ENCODE peak calls at places on chromosomes 11 and 22, in five cellular contexts. One of them, this sample, is unnamed.

GRCh38 chr22:32810241-32811133 is 9.0 kb downstream of the TIMP3 start:
- DNase-seq in naive thymus-derived CD4-positive, alpha-beta T cell: no peak
- DNase-seq in activated naive CD4-positive, alpha-beta T cell: no peak
- DNase-seq in activated CD4-positive, alpha-beta memory T cell treated with anti-CD3 and anti-CD28 coated beads for 36 hours: no peak
- DNase-seq in stimulated activated CD4-positive, alpha-beta T cell treated with anti-CD3 and anti-CD28 coated beads, Interleukin-15, amount 100 ng/mL, for 1 hour: no peak
- DNase-seq in this sample: no peak

GRCh38 chr11:126601136-126601535 is 245.7 kb downstream of the ST3GAL4 start:
- DNase-seq in naive thymus-derived CD4-positive, alpha-beta T cell: no peak
- DNase-seq in stimulated activated CD4-positive, alpha-beta T cell treated with anti-CD3 and anti-CD28 coated beads, Interleukin-15, amount 100 ng/mL, for 1 hour: no peak
- DNase-seq in activated naive CD4-positive, alpha-beta T cell: no peak
- DNase-seq in activated CD4-positive, alpha-beta memory T cell treated with anti-CD3 and anti-CD28 coated beads for 36 hours: no peak
- DNase-seq in this sample: no peak

GRCh38 chr11:64181506-64182411 is 4.2 kb upstream of the STIP1 start:
- DNase-seq in stimulated activated CD4-positive, alpha-beta T cell treated with anti-CD3 and anti-CD28 coated beads, Interleukin-15, amount 100 ng/mL, for 1 hour: peak; percentile 18
- DNase-seq in activated naive CD4-positive, alpha-beta T cell: no peak
- DNase-seq in activated CD4-positive, alpha-beta memory T cell treated with anti-CD3 and anti-CD28 coated beads for 36 hours: peak; percentile 68
- DNase-seq in naive thymus-derived CD4-positive, alpha-beta T cell: no peak
- DNase-seq in this sample: no peak

GRCh38 chr11:65576867-65577755 is 1.3 kb downstream of the EHBP1L1 start:
- DNase-seq in activated CD4-positive, alpha-beta memory T cell treated with anti-CD3 and anti-CD28 coated beads for 36 hours: peak; percentile 69
- DNase-seq in stimulated activated CD4-positive, alpha-beta T cell treated with anti-CD3 and anti-CD28 coated beads, Interleukin-15, amount 100 ng/mL, for 1 hour: no peak
- DNase-seq in naive thymus-derived CD4-positive, alpha-beta T cell: no peak
- DNase-seq in activated naive CD4-positive, alpha-beta T cell: no peak
- DNase-seq in this sample: no peak

GRCh38 chr11:74710291-74710938 is 20.8 kb downstream of the CHRDL2 start:
- DNase-seq in stimulated activated CD4-positive, alpha-beta T cell treated with anti-CD3 and anti-CD28 coated beads, Interleukin-15, amount 100 ng/mL, for 1 hour: no peak
- DNase-seq in activated CD4-positive, alpha-beta memory T cell treated with anti-CD3 and anti-CD28 coated beads for 36 hours: no peak
- DNase-seq in naive thymus-derived CD4-positive, alpha-beta T cell: no peak
- DNase-seq in activated naive CD4-positive, alpha-beta T cell: no peak
- DNase-seq in this sample: no peak

GRCh38 chr11:120339394-120339890 is 3.2 kb downstream of the ARHGEF12 start:
- DNase-seq in activated naive CD4-positive, alpha-beta T cell: no peak
- DNase-seq in stimulated activated CD4-positive, alpha-beta T cell treated with anti-CD3 and anti-CD28 coated beads, Interleukin-15, amount 100 ng/mL, for 1 hour: no peak
- DNase-seq in naive thymus-derived CD4-positive, alpha-beta T cell: no peak
- DNase-seq in activated CD4-positive, alpha-beta memory T cell treated with anti-CD3 and anti-CD28 coated beads for 36 hours: no peak
- DNase-seq in this sample: no peak

GRCh38 chr11:46612326-46612725 is 4.7 kb downstream of the HARBI1 start:
- DNase-seq in activated CD4-positive, alpha-beta memory T cell treated with anti-CD3 and anti-CD28 coated beads for 36 hours: no peak
- DNase-seq in stimulated activated CD4-positive, alpha-beta T cell treated with anti-CD3 and anti-CD28 coated beads, Interleukin-15, amount 100 ng/mL, for 1 hour: no peak
- DNase-seq in activated naive CD4-positive, alpha-beta T cell: no peak
- DNase-seq in naive thymus-derived CD4-positive, alpha-beta T cell: no peak
- DNase-seq in this sample: no peak

GRCh38 chr11:81804858-81805257 is 928.8 kb downstream of the FAM181B start:
- DNase-seq in activated CD4-positive, alpha-beta memory T cell treated with anti-CD3 and anti-CD28 coated beads for 36 hours: no peak
- DNase-seq in stimulated activated CD4-positive, alpha-beta T cell treated with anti-CD3 and anti-CD28 coated beads, Interleukin-15, amount 100 ng/mL, for 1 hour: no peak
- DNase-seq in naive thymus-derived CD4-positive, alpha-beta T cell: no peak
- DNase-seq in activated naive CD4-positive, alpha-beta T cell: no peak
- DNase-seq in this sample: no peak

GRCh38 chr11:34318111-34319037 is 39.4 kb downstream of the ABTB2 start:
- DNase-seq in naive thymus-derived CD4-positive, alpha-beta T cell: no peak
- DNase-seq in activated CD4-positive, alpha-beta memory T cell treated with anti-CD3 and anti-CD28 coated beads for 36 hours: no peak
- DNase-seq in activated naive CD4-positive, alpha-beta T cell: no peak
- DNase-seq in stimulated activated CD4-positive, alpha-beta T cell treated with anti-CD3 and anti-CD28 coated beads, Interleukin-15, amount 100 ng/mL, for 1 hour: no peak
- DNase-seq in this sample: no peak

GRCh38 chr22:46652081-46652929 is 32.1 kb downstream of the GRAMD4 start:
- DNase-seq in naive thymus-derived CD4-positive, alpha-beta T cell: no peak
- DNase-seq in activated CD4-positive, alpha-beta memory T cell treated with anti-CD3 and anti-CD28 coated beads for 36 hours: peak; percentile 45
- DNase-seq in activated naive CD4-positive, alpha-beta T cell: no peak
- DNase-seq in stimulated activated CD4-positive, alpha-beta T cell treated with anti-CD3 and anti-CD28 coated beads, Interleukin-15, amount 100 ng/mL, for 1 hour: no peak
- DNase-seq in this sample: no peak

GRCh38 chr22:46604306-46604690 is 15.9 kb upstream of the GRAMD4 start:
- DNase-seq in naive thymus-derived CD4-positive, alpha-beta T cell: no peak
- DNase-seq in activated CD4-positive, alpha-beta memory T cell treated with anti-CD3 and anti-CD28 coated beads for 36 hours: peak; percentile 91
- DNase-seq in stimulated activated CD4-positive, alpha-beta T cell treated with anti-CD3 and anti-CD28 coated beads, Interleukin-15, amount 100 ng/mL, for 1 hour: no peak
- DNase-seq in activated naive CD4-positive, alpha-beta T cell: no peak
- DNase-seq in this sample: no peak

GRCh38 chr11:47166368-47166767 is 10.3 kb downstream of the ARFGAP2 start:
- DNase-seq in activated CD4-positive, alpha-beta memory T cell treated with anti-CD3 and anti-CD28 coated beads for 36 hours: no peak
- DNase-seq in naive thymus-derived CD4-positive, alpha-beta T cell: no peak
- DNase-seq in activated naive CD4-positive, alpha-beta T cell: no peak
- DNase-seq in stimulated activated CD4-positive, alpha-beta T cell treated with anti-CD3 and anti-CD28 coated beads, Interleukin-15, amount 100 ng/mL, for 1 hour: no peak
- DNase-seq in this sample: no peak

GRCh38 chr11:36425593-36426206 is 84.4 kb downstream of the TRAF6 start:
- DNase-seq in activated CD4-positive, alpha-beta memory T cell treated with anti-CD3 and anti-CD28 coated beads for 36 hours: no peak
- DNase-seq in activated naive CD4-positive, alpha-beta T cell: no peak
- DNase-seq in stimulated activated CD4-positive, alpha-beta T cell treated with anti-CD3 and anti-CD28 coated beads, Interleukin-15, amount 100 ng/mL, for 1 hour: no peak
- DNase-seq in naive thymus-derived CD4-positive, alpha-beta T cell: no peak
- DNase-seq in this sample: no peak

GRCh38 chr11:108592591-108593213 is 866 bp downstream of the EXPH5 start:
- DNase-seq in stimulated activated CD4-positive, alpha-beta T cell treated with anti-CD3 and anti-CD28 coated beads, Interleukin-15, amount 100 ng/mL, for 1 hour: peak; percentile 31
- DNase-seq in activated naive CD4-positive, alpha-beta T cell: no peak
- DNase-seq in activated CD4-positive, alpha-beta memory T cell treated with anti-CD3 and anti-CD28 coated beads for 36 hours: peak; percentile 45
- DNase-seq in naive thymus-derived CD4-positive, alpha-beta T cell: peak; percentile 22
- DNase-seq in this sample: no peak

GRCh38 chr11:76219243-76219642 is 12.9 kb upstream of the WNT11 start:
- DNase-seq in stimulated activated CD4-positive, alpha-beta T cell treated with anti-CD3 and anti-CD28 coated beads, Interleukin-15, amount 100 ng/mL, for 1 hour: no peak
- DNase-seq in activated CD4-positive, alpha-beta memory T cell treated with anti-CD3 and anti-CD28 coated beads for 36 hours: no peak
- DNase-seq in naive thymus-derived CD4-positive, alpha-beta T cell: no peak
- DNase-seq in activated naive CD4-positive, alpha-beta T cell: no peak
- DNase-seq in this sample: no peak

GRCh38 chr11:116861539-116861938 is 24.1 kb upstream of the APOA1 start:
- DNase-seq in stimulated activated CD4-positive, alpha-beta T cell treated with anti-CD3 and anti-CD28 coated beads, Interleukin-15, amount 100 ng/mL, for 1 hour: no peak
- DNase-seq in naive thymus-derived CD4-positive, alpha-beta T cell: no peak
- DNase-seq in activated CD4-positive, alpha-beta memory T cell treated with anti-CD3 and anti-CD28 coated beads for 36 hours: no peak
- DNase-seq in activated naive CD4-positive, alpha-beta T cell: no peak
- DNase-seq in this sample: no peak

GRCh38 chr11:70756341-70756740 is 358.0 kb downstream of the CTTN start:
- DNase-seq in stimulated activated CD4-positive, alpha-beta T cell treated with anti-CD3 and anti-CD28 coated beads, Interleukin-15, amount 100 ng/mL, for 1 hour: no peak
- DNase-seq in activated naive CD4-positive, alpha-beta T cell: no peak
- DNase-seq in activated CD4-positive, alpha-beta memory T cell treated with anti-CD3 and anti-CD28 coated beads for 36 hours: no peak
- DNase-seq in naive thymus-derived CD4-positive, alpha-beta T cell: no peak
- DNase-seq in this sample: no peak

GRCh38 chr11:103920449-103920848 is 116.0 kb upstream of the DDI1 start:
- DNase-seq in activated CD4-positive, alpha-beta memory T cell treated with anti-CD3 and anti-CD28 coated beads for 36 hours: no peak
- DNase-seq in activated naive CD4-positive, alpha-beta T cell: no peak
- DNase-seq in naive thymus-derived CD4-positive, alpha-beta T cell: no peak
- DNase-seq in stimulated activated CD4-positive, alpha-beta T cell treated with anti-CD3 and anti-CD28 coated beads, Interleukin-15, amount 100 ng/mL, for 1 hour: no peak
- DNase-seq in this sample: no peak

GRCh38 chr11:93741882-93742226 is 382 bp downstream of the C11orf54 start:
- DNase-seq in stimulated activated CD4-positive, alpha-beta T cell treated with anti-CD3 and anti-CD28 coated beads, Interleukin-15, amount 100 ng/mL, for 1 hour: no peak
- DNase-seq in activated CD4-positive, alpha-beta memory T cell treated with anti-CD3 and anti-CD28 coated beads for 36 hours: no peak
- DNase-seq in naive thymus-derived CD4-positive, alpha-beta T cell: no peak
- DNase-seq in activated naive CD4-positive, alpha-beta T cell: no peak
- DNase-seq in this sample: peak; percentile 20

GRCh38 chr11:88414981-88415391 is 77.5 kb upstream of the CTSC start:
- DNase-seq in activated CD4-positive, alpha-beta memory T cell treated with anti-CD3 and anti-CD28 coated beads for 36 hours: peak; percentile 46
- DNase-seq in stimulated activated CD4-positive, alpha-beta T cell treated with anti-CD3 and anti-CD28 coated beads, Interleukin-15, amount 100 ng/mL, for 1 hour: no peak
- DNase-seq in naive thymus-derived CD4-positive, alpha-beta T cell: no peak
- DNase-seq in activated naive CD4-positive, alpha-beta T cell: no peak
- DNase-seq in this sample: no peak

GRCh38 chr11:27514558-27514957 is 8.0 kb upstream of the LIN7C start:
- DNase-seq in stimulated activated CD4-positive, alpha-beta T cell treated with anti-CD3 and anti-CD28 coated beads, Interleukin-15, amount 100 ng/mL, for 1 hour: no peak
- DNase-seq in activated CD4-positive, alpha-beta memory T cell treated with anti-CD3 and anti-CD28 coated beads for 36 hours: no peak
- DNase-seq in naive thymus-derived CD4-positive, alpha-beta T cell: no peak
- DNase-seq in activated naive CD4-positive, alpha-beta T cell: no peak
- DNase-seq in this sample: no peak

GRCh38 chr11:88384678-88385015 is 47.1 kb upstream of the CTSC start:
- DNase-seq in naive thymus-derived CD4-positive, alpha-beta T cell: no peak
- DNase-seq in activated CD4-positive, alpha-beta memory T cell treated with anti-CD3 and anti-CD28 coated beads for 36 hours: no peak
- DNase-seq in activated naive CD4-positive, alpha-beta T cell: no peak
- DNase-seq in stimulated activated CD4-positive, alpha-beta T cell treated with anti-CD3 and anti-CD28 coated beads, Interleukin-15, amount 100 ng/mL, for 1 hour: no peak
- DNase-seq in this sample: no peak

GRCh38 chr11:76783294-76783900 is at the start of gene TSKU:
- DNase-seq in activated CD4-positive, alpha-beta memory T cell treated with anti-CD3 and anti-CD28 coated beads for 36 hours: peak; percentile 19
- DNase-seq in stimulated activated CD4-positive, alpha-beta T cell treated with anti-CD3 and anti-CD28 coated beads, Interleukin-15, amount 100 ng/mL, for 1 hour: no peak
- DNase-seq in activated naive CD4-positive, alpha-beta T cell: no peak
- DNase-seq in naive thymus-derived CD4-positive, alpha-beta T cell: no peak
- DNase-seq in this sample: no peak

GRCh38 chr11:125164422-125165110 is at the start of gene PKNOX2:
- DNase-seq in activated CD4-positive, alpha-beta memory T cell treated with anti-CD3 and anti-CD28 coated beads for 36 hours: peak; percentile 70
- DNase-seq in naive thymus-derived CD4-positive, alpha-beta T cell: peak; percentile 47
- DNase-seq in activated naive CD4-positive, alpha-beta T cell: no peak
- DNase-seq in stimulated activated CD4-positive, alpha-beta T cell treated with anti-CD3 and anti-CD28 coated beads, Interleukin-15, amount 100 ng/mL, for 1 hour: peak; percentile 66
- DNase-seq in this sample: peak; percentile 89

GRCh38 chr22:33577862-33578411 is 342.3 kb downstream of the LARGE1 start:
- DNase-seq in naive thymus-derived CD4-positive, alpha-beta T cell: no peak
- DNase-seq in stimulated activated CD4-positive, alpha-beta T cell treated with anti-CD3 and anti-CD28 coated beads, Interleukin-15, amount 100 ng/mL, for 1 hour: no peak
- DNase-seq in activated naive CD4-positive, alpha-beta T cell: no peak
- DNase-seq in activated CD4-positive, alpha-beta memory T cell treated with anti-CD3 and anti-CD28 coated beads for 36 hours: no peak
- DNase-seq in this sample: no peak

GRCh38 chr22:26592368-26593015 is 2.6 kb upstream of the TPST2 start:
- DNase-seq in activated CD4-positive, alpha-beta memory T cell treated with anti-CD3 and anti-CD28 coated beads for 36 hours: peak; percentile 73
- DNase-seq in naive thymus-derived CD4-positive, alpha-beta T cell: no peak
- DNase-seq in stimulated activated CD4-positive, alpha-beta T cell treated with anti-CD3 and anti-CD28 coated beads, Interleukin-15, amount 100 ng/mL, for 1 hour: no peak
- DNase-seq in activated naive CD4-positive, alpha-beta T cell: no peak
- DNase-seq in this sample: no peak

GRCh38 chr11:14357843-14358728 is 897 bp downstream of the RRAS2 start:
- DNase-seq in naive thymus-derived CD4-positive, alpha-beta T cell: peak; percentile 26
- DNase-seq in stimulated activated CD4-positive, alpha-beta T cell treated with anti-CD3 and anti-CD28 coated beads, Interleukin-15, amount 100 ng/mL, for 1 hour: peak; percentile 16
- DNase-seq in activated naive CD4-positive, alpha-beta T cell: no peak
- DNase-seq in activated CD4-positive, alpha-beta memory T cell treated with anti-CD3 and anti-CD28 coated beads for 36 hours: peak; percentile 51
- DNase-seq in this sample: no peak

GRCh38 chr22:46815559-46815895 is 53.1 kb downstream of the TBC1D22A start:
- DNase-seq in naive thymus-derived CD4-positive, alpha-beta T cell: no peak
- DNase-seq in activated naive CD4-positive, alpha-beta T cell: no peak
- DNase-seq in stimulated activated CD4-positive, alpha-beta T cell treated with anti-CD3 and anti-CD28 coated beads, Interleukin-15, amount 100 ng/mL, for 1 hour: no peak
- DNase-seq in activated CD4-positive, alpha-beta memory T cell treated with anti-CD3 and anti-CD28 coated beads for 36 hours: no peak
- DNase-seq in this sample: no peak

GRCh38 chr22:49936018-49936972 is 17.9 kb downstream of the CRELD2 start:
- DNase-seq in activated naive CD4-positive, alpha-beta T cell: peak; percentile 63
- DNase-seq in naive thymus-derived CD4-positive, alpha-beta T cell: peak; percentile 85
- DNase-seq in stimulated activated CD4-positive, alpha-beta T cell treated with anti-CD3 and anti-CD28 coated beads, Interleukin-15, amount 100 ng/mL, for 1 hour: peak; percentile 98
- DNase-seq in activated CD4-positive, alpha-beta memory T cell treated with anti-CD3 and anti-CD28 coated beads for 36 hours: peak; percentile 99
- DNase-seq in this sample: no peak

GRCh38 chr22:49373289-49373666 is 454.4 kb downstream of the BRD1 start:
- DNase-seq in activated naive CD4-positive, alpha-beta T cell: no peak
- DNase-seq in naive thymus-derived CD4-positive, alpha-beta T cell: no peak
- DNase-seq in activated CD4-positive, alpha-beta memory T cell treated with anti-CD3 and anti-CD28 coated beads for 36 hours: no peak
- DNase-seq in stimulated activated CD4-positive, alpha-beta T cell treated with anti-CD3 and anti-CD28 coated beads, Interleukin-15, amount 100 ng/mL, for 1 hour: no peak
- DNase-seq in this sample: no peak

GRCh38 chr22:42919199-42919598 is 62.1 kb upstream of the ARFGAP3 start:
- DNase-seq in activated naive CD4-positive, alpha-beta T cell: no peak
- DNase-seq in activated CD4-positive, alpha-beta memory T cell treated with anti-CD3 and anti-CD28 coated beads for 36 hours: peak; percentile 10
- DNase-seq in naive thymus-derived CD4-positive, alpha-beta T cell: no peak
- DNase-seq in stimulated activated CD4-positive, alpha-beta T cell treated with anti-CD3 and anti-CD28 coated beads, Interleukin-15, amount 100 ng/mL, for 1 hour: no peak
- DNase-seq in this sample: no peak

GRCh38 chr11:92455221-92455790 is 230.7 kb downstream of the FAT3 start:
- DNase-seq in naive thymus-derived CD4-positive, alpha-beta T cell: no peak
- DNase-seq in activated naive CD4-positive, alpha-beta T cell: no peak
- DNase-seq in activated CD4-positive, alpha-beta memory T cell treated with anti-CD3 and anti-CD28 coated beads for 36 hours: no peak
- DNase-seq in stimulated activated CD4-positive, alpha-beta T cell treated with anti-CD3 and anti-CD28 coated beads, Interleukin-15, amount 100 ng/mL, for 1 hour: no peak
- DNase-seq in this sample: no peak

GRCh38 chr11:71309181-71309580 is 56.8 kb upstream of the SHANK2 start:
- DNase-seq in stimulated activated CD4-positive, alpha-beta T cell treated with anti-CD3 and anti-CD28 coated beads, Interleukin-15, amount 100 ng/mL, for 1 hour: no peak
- DNase-seq in activated CD4-positive, alpha-beta memory T cell treated with anti-CD3 and anti-CD28 coated beads for 36 hours: no peak
- DNase-seq in naive thymus-derived CD4-positive, alpha-beta T cell: no peak
- DNase-seq in activated naive CD4-positive, alpha-beta T cell: no peak
- DNase-seq in this sample: no peak